ENCODE peak calls at places on chromosomes 5 and 9, in six cellular contexts. W is GM23248; S is activated CD8-positive, alpha-beta memory T cell treated with anti-CD3 and anti-CD28 coated beads for 48 hours; U is GM04504; T is CD8-positive, alpha-beta T cell; D is LHCN-M2. Y is an unnamed sample.
A peak's percentile ranks its signal among the peaks of the same experiment; 100 is the strongest.

GRCh38 chr5:151142933-151143332 is 14.6 kb downstream of the ANXA6 start:
- DNase-seq in U (no peak), W (no peak), T (no peak), D (no peak), S (no peak), Y (no peak)

GRCh38 chr5:169100735-169101075 is 200.2 kb downstream of the SLIT3 start:
- DNase-seq in U (peak; percentile 75), S (no peak), W (peak; percentile 90), T (no peak), D (no peak), Y (no peak)

GRCh38 chr5:145484195-145484594 is 350.9 kb downstream of the PRELID2 start:
- DNase-seq in W (peak; percentile 80), T (no peak), U (no peak), D (peak; percentile 78), S (no peak), Y (no peak)

GRCh38 chr5:166834246-166834645 is 1457.2 kb upstream of the WWC1 start:
- DNase-seq in S (no peak), U (no peak), T (no peak), W (no peak), D (no peak), Y (no peak)

GRCh38 chr5:77368367-77368766 is 123.7 kb downstream of the WDR41 start:
- DNase-seq in D (no peak), U (no peak), W (no peak), S (no peak), T (no peak), Y (no peak)

GRCh38 chr9:137052998-137053943 is 590 bp downstream of the ENTPD2 start:
- DNase-seq in T (no peak), S (no peak), D (no peak), U (no peak), W (no peak), Y (no peak)

GRCh38 chr5:118956727-118957126 is 31.6 kb downstream of the DTWD2 start:
- DNase-seq in D (peak; percentile 15), T (no peak), W (peak; percentile 47), U (peak; percentile 7), S (no peak), Y (no peak)

GRCh38 chr9:5518061-5518936 is 8.0 kb downstream of the PDCD1LG2 start:
- DNase-seq in W (peak; percentile 69), S (no peak), T (no peak), D (peak; percentile 49), U (no peak), Y (no peak)

GRCh38 chr9:109286571-109286977 is 34.3 kb downstream of the EPB41L4B start:
- DNase-seq in S (no peak), T (no peak), W (peak; percentile 89), U (no peak), D (peak; percentile 78), Y (no peak)

GRCh38 chr9:16243798-16244197 is 626.7 kb downstream of the BNC2 start:
- DNase-seq in T (no peak), U (no peak), S (no peak), W (no peak), D (no peak), Y (no peak)

GRCh38 chr5:114101153-114101552 is 260.7 kb upstream of the KCNN2 start:
- DNase-seq in D (peak; percentile 3), W (peak; percentile 64), S (no peak), T (no peak), U (no peak), Y (no peak)

GRCh38 chr5:107831612-107832395 is 161.1 kb upstream of the EFNA5 start:
- DNase-seq in U (peak; percentile 97), T (no peak), D (peak; percentile 50), W (peak; percentile 96), S (no peak), Y (no peak)

GRCh38 chr9:75539558-75539957 is 350.9 kb upstream of the PCSK5 start:
- DNase-seq in W (no peak), S (no peak), D (no peak), U (no peak), T (no peak), Y (no peak)

GRCh38 chr5:158855510-158855909 is 244.2 kb downstream of the EBF1 start:
- DNase-seq in W (no peak), U (no peak), D (no peak), T (no peak), S (no peak), Y (no peak)

GRCh38 chr9:124282442-124283231 is 24.9 kb downstream of the NEK6 start:
- DNase-seq in W (no peak), U (no peak), T (no peak), S (no peak), D (no peak), Y (no peak)

Y was measured in GOT3.